ENCODE peak calls at places on chromosomes 12 and 14, in nine cellular contexts. I is nephron progenitor cell, P is GM23338, J is tibial nerve, Q is kidney, D is cardiac fibroblast, U is cardiac muscle cell, B is IMR-90, K is fibroblast of lung. F is an unnamed sample.

GRCh38 chr14:39491134-39491541 is 58.9 kb upstream of the FBXO33 start:
- DNase-seq in J (no peak), I (no peak), D (peak; percentile 55), P (peak; percentile 75), K (peak; percentile 33), B (peak; percentile 52), U (peak; percentile 57), Q (no peak), F (no peak)

GRCh38 chr14:64279719-64280668 is 14.2 kb downstream of the ESR2 start:
- DNase-seq in D (no peak), I (no peak), J (no peak), P (no peak), B (peak; percentile 24), U (peak; percentile 13), Q (no peak), K (peak; percentile 47), F (no peak)

GRCh38 chr14:105385322-105385637 is 13.1 kb upstream of the TEX22 start:
- DNase-seq in D (no peak), I (no peak), U (no peak), P (no peak), J (no peak), K (no peak), B (no peak), Q (peak; percentile 56), F (no peak)

GRCh38 chr12:88299567-88300101 is 157.5 kb downstream of the TMTC3 start:
- DNase-seq in U (peak; percentile 93), B (peak; percentile 98), D (peak; percentile 92), I (no peak), K (peak; percentile 99), J (no peak), P (no peak), Q (no peak), F (no peak)

GRCh38 chr12:116186482-116187157 is 90.9 kb downstream of the MED13L start:
- DNase-seq in J (no peak), B (no peak), Q (no peak), D (no peak), K (no peak), P (no peak), U (no peak), I (no peak), F (no peak)

GRCh38 chr12:102885043-102885932 is 31.8 kb downstream of the PAH start:
- DNase-seq in U (no peak), B (no peak), D (no peak), Q (no peak), I (peak; percentile 22), K (no peak), J (no peak), P (no peak), F (no peak)

GRCh38 chr12:1777798-1778197 is 42.6 kb upstream of the LRTM2 start:
- DNase-seq in D (peak; percentile 56), Q (no peak), B (peak; percentile 92), I (no peak), J (no peak), P (no peak), K (peak; percentile 88), U (peak; percentile 64), F (no peak)

GRCh38 chr14:105933238-105933637 is 406.9 kb downstream of the TMEM121 start:
- DNase-seq in J (no peak), B (no peak), K (no peak), P (no peak), I (no peak), U (no peak), Q (no peak), D (no peak), F (no peak)

GRCh38 chr14:22545842-22546721 is 42.9 kb downstream of the DAD1 start:
- DNase-seq in J (no peak), D (peak; percentile 72), P (no peak), K (peak; percentile 89), U (peak; percentile 72), I (no peak), Q (peak; percentile 78), B (peak; percentile 89), F (no peak)

GRCh38 chr12:123713398-123714301 is 1.5 kb downstream of the ATP6V0A2 start:
- DNase-seq in Q (no peak), I (no peak), D (peak; percentile 14), P (no peak), B (peak; percentile 10), K (peak; percentile 21), J (no peak), U (peak; percentile 12), F (no peak)

GRCh38 chr12:6201199-6201608 is 1.0 kb downstream of the CD9 start:
- DNase-seq in B (no peak), J (no peak), K (no peak), Q (peak; percentile 89), I (no peak), D (no peak), P (peak; percentile 57), U (no peak), F (no peak)

GRCh38 chr12:13093850-13094225 is 9.6 kb downstream of the GSG1 start:
- DNase-seq in U (peak; percentile 50), B (no peak), D (peak; percentile 65), P (no peak), K (peak; percentile 64), Q (no peak), I (no peak), J (no peak), F (no peak)

GRCh38 chr14:61543946-61544345 is 151.4 kb upstream of the HIF1A start:
- DNase-seq in K (no peak), B (no peak), J (no peak), D (no peak), I (no peak), U (no peak), P (no peak), Q (no peak), F (no peak)

GRCh38 chr12:18971932-18972331 is 157.6 kb upstream of the PLEKHA5 start:
- DNase-seq in Q (no peak), P (peak; percentile 49), U (no peak), I (no peak), B (no peak), D (no peak), K (no peak), J (no peak), F (no peak)

GRCh38 chr12:65885716-65886115 is 61.4 kb downstream of the HMGA2 start:
- DNase-seq in P (no peak), U (no peak), Q (no peak), B (no peak), D (peak; percentile 64), J (no peak), K (no peak), I (no peak), F (no peak)

GRCh38 chr12:125683748-125684381 is 618.6 kb downstream of the AACS start:
- DNase-seq in D (no peak), P (peak; percentile 94), I (peak; percentile 90), B (no peak), Q (no peak), J (no peak), K (no peak), U (no peak), F (no peak)

GRCh38 chr14:51396222-51396815 is 156.3 kb downstream of the TMX1 start:
- DNase-seq in Q (no peak), B (peak; percentile 98), U (peak; percentile 89), P (no peak), K (peak; percentile 99), I (no peak), D (peak; percentile 89), J (peak; percentile 44), F (no peak)

GRCh38 chr12:252634-253033 is 10.0 kb downstream of the SLC6A13 start:
- DNase-seq in U (no peak), I (no peak), B (no peak), K (no peak), J (no peak), Q (peak; percentile 77), D (no peak), P (no peak), F (no peak)

DNA sequence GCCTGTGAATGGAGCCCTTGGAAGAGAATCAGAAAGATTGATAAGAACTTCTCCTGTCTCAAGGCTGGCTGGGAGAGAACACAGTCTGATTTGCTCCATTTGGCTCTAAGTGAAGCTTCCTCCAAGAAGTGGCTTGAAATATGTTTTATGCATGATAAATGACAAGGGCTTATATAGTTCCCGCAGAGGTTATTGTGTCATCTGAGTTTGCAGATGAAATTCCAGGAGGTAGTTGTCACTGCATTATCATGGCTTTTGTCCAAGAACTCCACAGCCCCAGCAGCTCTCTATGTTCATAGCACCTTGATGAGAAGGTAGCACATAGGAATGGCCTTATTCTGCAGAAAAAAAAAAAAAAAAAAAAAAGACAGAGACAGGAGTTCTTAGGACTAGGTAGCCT is 108.5 kb downstream of the DACT1 start:
- DNase-seq in K (peak; percentile 94), Q (no peak), P (no peak), U (peak; percentile 63), D (peak; percentile 60), J (no peak), B (peak; percentile 92), I (no peak), F (no peak)
- TF ChIP-seq CTCF in K (no peak), Q (no peak), P (no peak), U (no peak), D (no peak), J (no peak), B (no peak), I (no peak), F (no peak)

DNA sequence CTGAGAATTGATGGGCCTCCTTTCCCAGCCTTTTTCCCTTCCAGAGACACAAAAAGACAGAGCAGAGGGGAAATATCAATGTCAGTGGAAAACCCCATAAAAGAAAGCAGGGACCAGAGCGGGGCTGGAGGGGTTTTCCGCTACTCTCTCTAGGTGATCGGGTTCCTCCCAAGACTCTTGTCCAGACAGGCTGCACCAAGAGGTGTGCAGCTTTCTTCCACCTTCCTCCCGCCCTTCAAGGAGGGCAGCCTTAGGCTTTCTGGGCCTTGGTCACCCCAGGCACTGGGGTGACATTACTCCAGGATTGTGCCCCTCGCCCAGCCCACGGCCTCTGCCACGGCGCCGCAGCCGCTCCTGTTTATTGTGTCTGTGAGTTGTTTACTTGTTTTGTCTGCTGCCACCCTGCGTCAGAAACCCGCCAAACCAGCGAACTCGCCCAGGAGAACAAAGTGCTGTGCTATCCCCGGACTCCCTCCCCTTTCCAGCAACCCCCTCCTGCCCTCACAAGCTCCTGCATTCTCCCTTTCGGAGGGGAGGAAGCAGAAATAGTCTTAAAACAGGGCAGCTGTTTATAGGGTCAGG is 6.7 kb upstream of the HOXC6 start:
- DNase-seq in K (no peak), B (no peak), I (peak; percentile 66), Q (peak; percentile 84), P (peak; percentile 86), U (no peak), D (no peak), J (no peak), F (no peak)
- TF ChIP-seq CTCF in K (no peak), B (no peak), I (peak; percentile 12), Q (no peak), P (peak; percentile 47), U (peak; percentile 12), D (no peak), J (peak; percentile 33), F (no peak)

DNA sequence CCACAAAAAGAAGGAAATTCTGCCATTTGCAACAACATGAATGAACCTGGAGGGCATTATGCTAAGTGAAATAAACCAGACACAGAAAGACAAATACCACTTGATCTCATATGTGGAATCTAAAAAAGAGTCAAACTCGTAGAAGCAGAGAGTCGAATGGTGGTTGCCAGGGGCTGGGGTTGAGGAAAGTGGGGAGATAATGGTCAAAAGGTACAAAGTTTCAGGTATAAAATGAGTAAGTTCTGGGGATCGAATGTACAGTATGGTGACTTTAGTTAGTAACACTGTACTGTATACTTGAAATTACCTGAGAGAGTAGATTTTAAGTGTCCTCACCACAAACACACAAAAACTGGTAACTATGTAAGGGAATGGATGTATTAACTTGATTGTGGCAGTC is 129.4 kb downstream of the PPM1H start:
- DNase-seq in D (no peak), U (no peak), P (no peak), J (no peak), K (no peak), I (no peak), Q (no peak), B (no peak), F (no peak)
- TF ChIP-seq CTCF in D (no peak), U (no peak), P (no peak), J (no peak), K (no peak), I (no peak), Q (no peak), B (no peak), F (no peak)

GRCh38 chr14:28116716-28117115 is 649.9 kb upstream of the FOXG1 start:
- DNase-seq in Q (no peak), D (no peak), P (no peak), U (no peak), K (no peak), I (no peak), B (no peak), J (no peak), F (no peak)
- TF ChIP-seq CTCF in Q (no peak), D (no peak), P (peak; percentile 28), U (no peak), K (no peak), I (no peak), B (no peak), J (no peak), F (no peak)